ENCODE peak calls at places on chromosomes 1 and 21, in ten cellular contexts. One of them, this sample, is unnamed.

GRCh38 chr21:22115746-22116145 is 1117.5 kb downstream of the NCAM2 start:
- DNase-seq in AG04450: no peak
- DNase-seq in cardiac fibroblast: no peak
- DNase-seq in GM13977: no peak
- DNase-seq in activated naive CD4-positive, alpha-beta T cell: no peak
- DNase-seq in mucosa of descending colon: no peak
- DNase-seq in T-cell: no peak
- DNase-seq in Right ventricle myocardium inferior: no peak
- DNase-seq in CD4-positive, alpha-beta memory T cell: no peak
- DNase-seq in MCF 10A: no peak
- DNase-seq in this sample: no peak

GRCh38 chr1:17575786-17576584 is 36.5 kb downstream of the ARHGEF10L start:
- DNase-seq in GM13977: no peak
- DNase-seq in CD4-positive, alpha-beta memory T cell: no peak
- DNase-seq in cardiac fibroblast: no peak
- DNase-seq in mucosa of descending colon: peak; percentile 64
- DNase-seq in activated naive CD4-positive, alpha-beta T cell: no peak
- DNase-seq in AG04450: no peak
- DNase-seq in T-cell: no peak
- DNase-seq in MCF 10A: no peak
- DNase-seq in Right ventricle myocardium inferior: peak; percentile 40
- DNase-seq in this sample: no peak

GRCh38 chr1:216194721-216195120 is 228.5 kb downstream of the USH2A start:
- DNase-seq in T-cell: no peak
- DNase-seq in CD4-positive, alpha-beta memory T cell: no peak
- DNase-seq in mucosa of descending colon: no peak
- DNase-seq in MCF 10A: no peak
- DNase-seq in AG04450: no peak
- DNase-seq in activated naive CD4-positive, alpha-beta T cell: no peak
- DNase-seq in Right ventricle myocardium inferior: no peak
- DNase-seq in cardiac fibroblast: no peak
- DNase-seq in GM13977: no peak
- DNase-seq in this sample: no peak

GRCh38 chr1:84960371-84960770 is 36.5 kb downstream of the MCOLN2 start:
- DNase-seq in CD4-positive, alpha-beta memory T cell: no peak
- DNase-seq in activated naive CD4-positive, alpha-beta T cell: no peak
- DNase-seq in T-cell: no peak
- DNase-seq in MCF 10A: peak; percentile 49
- DNase-seq in Right ventricle myocardium inferior: no peak
- DNase-seq in cardiac fibroblast: peak; percentile 94
- DNase-seq in mucosa of descending colon: no peak
- DNase-seq in GM13977: no peak
- DNase-seq in AG04450: peak; percentile 27
- DNase-seq in this sample: no peak

GRCh38 chr21:16291296-16291695 is 561.5 kb downstream of the USP25 start:
- DNase-seq in mucosa of descending colon: no peak
- DNase-seq in CD4-positive, alpha-beta memory T cell: no peak
- DNase-seq in cardiac fibroblast: no peak
- DNase-seq in AG04450: no peak
- DNase-seq in MCF 10A: no peak
- DNase-seq in T-cell: no peak
- DNase-seq in GM13977: no peak
- DNase-seq in activated naive CD4-positive, alpha-beta T cell: no peak
- DNase-seq in Right ventricle myocardium inferior: no peak
- DNase-seq in this sample: no peak

GRCh38 chr1:226722240-226722900 is 16.7 kb downstream of the ITPKB start:
- DNase-seq in MCF 10A: no peak
- DNase-seq in cardiac fibroblast: no peak
- DNase-seq in mucosa of descending colon: no peak
- DNase-seq in activated naive CD4-positive, alpha-beta T cell: no peak
- DNase-seq in T-cell: no peak
- DNase-seq in Right ventricle myocardium inferior: no peak
- DNase-seq in AG04450: no peak
- DNase-seq in GM13977: no peak
- DNase-seq in CD4-positive, alpha-beta memory T cell: no peak
- DNase-seq in this sample: peak; percentile 56

GRCh38 chr1:37851271-37851670 is 8.1 kb downstream of the MTF1 start:
- DNase-seq in activated naive CD4-positive, alpha-beta T cell: no peak
- DNase-seq in GM13977: no peak
- DNase-seq in MCF 10A: no peak
- DNase-seq in AG04450: no peak
- DNase-seq in CD4-positive, alpha-beta memory T cell: no peak
- DNase-seq in T-cell: no peak
- DNase-seq in Right ventricle myocardium inferior: no peak
- DNase-seq in mucosa of descending colon: no peak
- DNase-seq in cardiac fibroblast: no peak
- DNase-seq in this sample: no peak

GRCh38 chr1:88877382-88877825 is 14.0 kb downstream of the GTF2B start:
- DNase-seq in cardiac fibroblast: peak; percentile 39
- DNase-seq in activated naive CD4-positive, alpha-beta T cell: no peak
- DNase-seq in mucosa of descending colon: no peak
- DNase-seq in AG04450: no peak
- DNase-seq in Right ventricle myocardium inferior: no peak
- DNase-seq in CD4-positive, alpha-beta memory T cell: peak; percentile 25
- DNase-seq in GM13977: no peak
- DNase-seq in MCF 10A: peak; percentile 36
- DNase-seq in T-cell: no peak
- DNase-seq in this sample: peak; percentile 34

GRCh38 chr1:200139661-200140250 is 112.2 kb downstream of the NR5A2 start:
- DNase-seq in Right ventricle myocardium inferior: no peak
- DNase-seq in GM13977: peak; percentile 58
- DNase-seq in CD4-positive, alpha-beta memory T cell: peak; percentile 43
- DNase-seq in T-cell: peak; percentile 22
- DNase-seq in AG04450: peak; percentile 29
- DNase-seq in mucosa of descending colon: peak; percentile 55
- DNase-seq in cardiac fibroblast: peak; percentile 74
- DNase-seq in MCF 10A: peak; percentile 81
- DNase-seq in activated naive CD4-positive, alpha-beta T cell: no peak
- DNase-seq in this sample: peak; percentile 46

GRCh38 chr1:202143768-202144509 is 598 bp downstream of the ARL8A start:
- DNase-seq in activated naive CD4-positive, alpha-beta T cell: peak; percentile 16
- DNase-seq in MCF 10A: no peak
- DNase-seq in GM13977: peak; percentile 80
- DNase-seq in CD4-positive, alpha-beta memory T cell: peak; percentile 20
- DNase-seq in Right ventricle myocardium inferior: no peak
- DNase-seq in cardiac fibroblast: peak; percentile 36
- DNase-seq in AG04450: no peak
- DNase-seq in mucosa of descending colon: peak; percentile 49
- DNase-seq in T-cell: no peak
- DNase-seq in this sample: no peak

GRCh38 chr1:15974855-15975254 is 1.0 kb downstream of the ZBTB17 start:
- DNase-seq in T-cell: no peak
- DNase-seq in Right ventricle myocardium inferior: no peak
- DNase-seq in mucosa of descending colon: no peak
- DNase-seq in cardiac fibroblast: no peak
- DNase-seq in activated naive CD4-positive, alpha-beta T cell: no peak
- DNase-seq in MCF 10A: no peak
- DNase-seq in AG04450: no peak
- DNase-seq in CD4-positive, alpha-beta memory T cell: no peak
- DNase-seq in GM13977: peak; percentile 70
- DNase-seq in this sample: no peak

GRCh38 chr1:118899340-118899739 is 88.8 kb downstream of the TBX15 start:
- DNase-seq in cardiac fibroblast: no peak
- DNase-seq in Right ventricle myocardium inferior: no peak
- DNase-seq in GM13977: no peak
- DNase-seq in AG04450: no peak
- DNase-seq in T-cell: no peak
- DNase-seq in mucosa of descending colon: no peak
- DNase-seq in MCF 10A: no peak
- DNase-seq in activated naive CD4-positive, alpha-beta T cell: no peak
- DNase-seq in CD4-positive, alpha-beta memory T cell: no peak
- DNase-seq in this sample: no peak

GRCh38 chr1:15799928-15800835 is 7.3 kb downstream of the UQCRHL start:
- DNase-seq in Right ventricle myocardium inferior: no peak
- DNase-seq in activated naive CD4-positive, alpha-beta T cell: no peak
- DNase-seq in mucosa of descending colon: peak; percentile 92
- DNase-seq in GM13977: no peak
- DNase-seq in MCF 10A: peak; percentile 96
- DNase-seq in cardiac fibroblast: peak; percentile 71
- DNase-seq in CD4-positive, alpha-beta memory T cell: no peak
- DNase-seq in AG04450: no peak
- DNase-seq in T-cell: no peak
- DNase-seq in this sample: no peak

GRCh38 chr1:215789981-215790380 is 222.9 kb downstream of the KCTD3 start:
- DNase-seq in mucosa of descending colon: no peak
- DNase-seq in MCF 10A: no peak
- DNase-seq in CD4-positive, alpha-beta memory T cell: no peak
- DNase-seq in AG04450: no peak
- DNase-seq in GM13977: no peak
- DNase-seq in cardiac fibroblast: no peak
- DNase-seq in activated naive CD4-positive, alpha-beta T cell: no peak
- DNase-seq in Right ventricle myocardium inferior: no peak
- DNase-seq in T-cell: no peak
- DNase-seq in this sample: no peak

GRCh38 chr21:45546636-45547203 is 4.5 kb upstream of the SLC19A1 start:
- DNase-seq in MCF 10A: no peak
- DNase-seq in Right ventricle myocardium inferior: no peak
- DNase-seq in cardiac fibroblast: no peak
- DNase-seq in activated naive CD4-positive, alpha-beta T cell: no peak
- DNase-seq in GM13977: no peak
- DNase-seq in T-cell: no peak
- DNase-seq in mucosa of descending colon: peak; percentile 0
- DNase-seq in AG04450: no peak
- DNase-seq in CD4-positive, alpha-beta memory T cell: no peak
- DNase-seq in this sample: no peak

GRCh38 chr1:2132222-2133038 is 62.1 kb downstream of the FAAP20 start:
- DNase-seq in activated naive CD4-positive, alpha-beta T cell: no peak
- DNase-seq in MCF 10A: peak; percentile 33
- DNase-seq in Right ventricle myocardium inferior: peak; percentile 53
- DNase-seq in CD4-positive, alpha-beta memory T cell: no peak
- DNase-seq in GM13977: no peak
- DNase-seq in AG04450: no peak
- DNase-seq in cardiac fibroblast: peak; percentile 70
- DNase-seq in T-cell: no peak
- DNase-seq in mucosa of descending colon: no peak
- DNase-seq in this sample: no peak

GRCh38 chr1:202599669-202600431 is 110.4 kb downstream of the SYT2 start:
- DNase-seq in cardiac fibroblast: peak; percentile 89
- DNase-seq in MCF 10A: peak; percentile 89
- DNase-seq in T-cell: no peak
- DNase-seq in activated naive CD4-positive, alpha-beta T cell: no peak
- DNase-seq in mucosa of descending colon: peak; percentile 43
- DNase-seq in GM13977: peak; percentile 82
- DNase-seq in AG04450: peak; percentile 71
- DNase-seq in CD4-positive, alpha-beta memory T cell: peak; percentile 5
- DNase-seq in Right ventricle myocardium inferior: no peak
- DNase-seq in this sample: no peak